ENCODE peak calls at places on chromosome 15, in four cellular contexts. One of them, this sample, is unnamed.

GRCh38 chr15:80455668-80456442 is 51.7 kb downstream of the ARNT2 start:
- DNase-seq in GM23338: peak; percentile 82
- DNase-seq in A549: peak; percentile 83
- DNase-seq in SJSA1: peak; percentile 71
- DNase-seq in this sample: peak; percentile 66

GRCh38 chr15:88036154-88036839 is 220.2 kb downstream of the NTRK3 start:
- DNase-seq in SJSA1: no peak
- DNase-seq in GM23338: peak; percentile 59
- DNase-seq in A549: no peak
- DNase-seq in this sample: no peak

GRCh38 chr15:26888761-26889160 is 21.9 kb downstream of the GABRA5 start:
- DNase-seq in A549: peak; percentile 1
- DNase-seq in GM23338: no peak
- DNase-seq in SJSA1: no peak
- DNase-seq in this sample: no peak

GRCh38 chr15:31398677-31399260 is 72.1 kb downstream of the KLF13 start:
- DNase-seq in A549: no peak
- DNase-seq in GM23338: no peak
- DNase-seq in SJSA1: peak; percentile 70
- DNase-seq in this sample: no peak

GRCh38 chr15:61057830-61058529 is 171.1 kb downstream of the RORA start:
- DNase-seq in GM23338: no peak
- DNase-seq in SJSA1: no peak
- DNase-seq in A549: no peak
- DNase-seq in this sample: no peak

GRCh38 chr15:78390823-78391222 is 47.2 kb upstream of the IREB2 start:
- DNase-seq in SJSA1: no peak
- DNase-seq in A549: no peak
- DNase-seq in GM23338: no peak
- DNase-seq in this sample: no peak

GRCh38 chr15:70513818-70514217 is 249.5 kb downstream of the UACA start:
- DNase-seq in A549: no peak
- DNase-seq in GM23338: no peak
- DNase-seq in SJSA1: no peak
- DNase-seq in this sample: no peak

GRCh38 chr15:27458370-27459084 is 487.5 kb downstream of the GABRG3 start:
- DNase-seq in SJSA1: no peak
- DNase-seq in A549: no peak
- DNase-seq in GM23338: no peak
- DNase-seq in this sample: no peak

GRCh38 chr15:60871731-60872130 is 357.4 kb downstream of the RORA start:
- DNase-seq in GM23338: no peak
- DNase-seq in A549: no peak
- DNase-seq in SJSA1: no peak
- DNase-seq in this sample: no peak

GRCh38 chr15:35784745-35785144 is 238.8 kb upstream of the DPH6 start:
- DNase-seq in GM23338: peak; percentile 40
- DNase-seq in SJSA1: no peak
- DNase-seq in A549: no peak
- DNase-seq in this sample: peak; percentile 45

GRCh38 chr15:99718421-99718820 is 14.8 kb downstream of the LYSMD4 start:
- DNase-seq in SJSA1: no peak
- DNase-seq in GM23338: no peak
- DNase-seq in A549: no peak
- DNase-seq in this sample: no peak

GRCh38 chr15:42984534-42985034 is 64.0 kb upstream of the TTBK2 start:
- DNase-seq in GM23338: no peak
- DNase-seq in SJSA1: no peak
- DNase-seq in A549: no peak
- DNase-seq in this sample: no peak

GRCh38 chr15:95875141-95875643 is 455.3 kb upstream of the NR2F2 start:
- DNase-seq in GM23338: no peak
- DNase-seq in SJSA1: no peak
- DNase-seq in A549: no peak
- DNase-seq in this sample: peak; percentile 91

GRCh38 chr15:33194237-33194636 is 277 bp downstream of the FMN1 start:
- DNase-seq in SJSA1: no peak
- DNase-seq in GM23338: peak; percentile 35
- DNase-seq in A549: no peak
- DNase-seq in this sample: no peak

GRCh38 chr15:80418892-80419537 is 14.8 kb downstream of the ARNT2 start:
- DNase-seq in GM23338: peak; percentile 88
- DNase-seq in SJSA1: no peak
- DNase-seq in A549: peak; percentile 56
- DNase-seq in this sample: peak; percentile 51

GRCh38 chr15:76221085-76221767 is 90.0 kb downstream of the ETFA start:
- DNase-seq in GM23338: no peak
- DNase-seq in SJSA1: no peak
- DNase-seq in A549: no peak
- DNase-seq in this sample: no peak

GRCh38 chr15:63233667-63234419 is 43.6 kb upstream of the APH1B start:
- DNase-seq in SJSA1: no peak
- DNase-seq in A549: no peak
- DNase-seq in GM23338: no peak
- DNase-seq in this sample: no peak

GRCh38 chr15:79311901-79312553 is 1.1 kb downstream of the TMED3 start:
- DNase-seq in A549: no peak
- DNase-seq in SJSA1: no peak
- DNase-seq in GM23338: no peak
- DNase-seq in this sample: no peak

GRCh38 chr15:71440479-71441071 is 325.3 kb downstream of the THSD4 start:
- DNase-seq in A549: peak; percentile 67
- DNase-seq in SJSA1: no peak
- DNase-seq in GM23338: peak; percentile 59
- DNase-seq in this sample: peak; percentile 71

GRCh38 chr15:50145451-50145872 is 26.4 kb upstream of the ATP8B4 start:
- DNase-seq in A549: peak; percentile 65
- DNase-seq in SJSA1: peak; percentile 69
- DNase-seq in GM23338: peak; percentile 85
- DNase-seq in this sample: peak; percentile 86

GRCh38 chr15:43153269-43153668 is 19.9 kb downstream of the TMEM62 start:
- DNase-seq in SJSA1: no peak
- DNase-seq in A549: no peak
- DNase-seq in GM23338: no peak
- DNase-seq in this sample: no peak

DNA sequence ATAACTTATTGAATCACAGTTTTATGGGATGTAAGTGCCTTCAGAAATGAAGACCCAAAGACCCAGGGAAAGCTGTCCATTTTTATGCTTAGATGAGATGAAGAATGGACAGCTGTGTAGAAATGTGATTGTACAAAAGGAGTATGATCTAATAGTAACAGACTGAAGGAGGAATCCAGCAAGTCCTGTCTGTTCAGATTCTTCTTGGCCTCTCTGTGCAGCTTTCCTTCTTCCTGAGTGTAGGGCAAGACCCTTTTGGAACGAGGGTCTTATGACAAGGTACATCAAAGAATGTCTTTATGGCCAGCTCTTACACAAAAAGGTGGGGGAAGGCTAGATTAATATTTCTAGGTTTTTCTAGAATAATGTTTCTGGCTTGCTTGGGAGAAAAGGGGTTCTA is 1.4 kb upstream of the KIF23 start:
- DNase-seq in A549: no peak
- DNase-seq in SJSA1: no peak
- DNase-seq in GM23338: no peak
- DNase-seq in this sample: no peak
- H3K4me3 ChIP-seq in A549: no peak overlapping the region
- H3K4me3 ChIP-seq in SJSA1: no peak overlapping the region
- H3K4me3 ChIP-seq in GM23338: no peak overlapping the region
- H3K4me3 ChIP-seq in this sample: no peak overlapping the region

GRCh38 chr15:64747578-64747977 is 27.8 kb downstream of the RBPMS2 start:
- DNase-seq in GM23338: no peak
- DNase-seq in A549: no peak
- DNase-seq in SJSA1: no peak
- DNase-seq in this sample: no peak

GRCh38 chr15:64746356-64746755 is 29.0 kb downstream of the RBPMS2 start:
- DNase-seq in A549: no peak
- DNase-seq in SJSA1: no peak
- DNase-seq in GM23338: no peak
- DNase-seq in this sample: no peak

GRCh38 chr15:64748251-64748650 is 27.1 kb downstream of the RBPMS2 start:
- DNase-seq in GM23338: no peak
- DNase-seq in SJSA1: no peak
- DNase-seq in A549: no peak
- DNase-seq in this sample: no peak

GRCh38 chr15:64749167-64749566 is 26.2 kb downstream of the RBPMS2 start:
- DNase-seq in A549: no peak
- DNase-seq in GM23338: no peak
- DNase-seq in SJSA1: no peak
- DNase-seq in this sample: no peak

GRCh38 chr15:64746921-64747320 is 28.5 kb downstream of the RBPMS2 start:
- DNase-seq in GM23338: no peak
- DNase-seq in SJSA1: no peak
- DNase-seq in A549: no peak
- DNase-seq in this sample: no peak
- H3K4me1 ChIP-seq in GM23338: peaks cover 16% of the 10 kb centered on the region
- H3K4me1 ChIP-seq in SJSA1: no peaks in the 10 kb centered on the region
- H3K4me1 ChIP-seq in A549: no peaks in the 10 kb centered on the region
- H3K4me1 ChIP-seq in this sample: no peaks in the 10 kb centered on the region

DNA sequence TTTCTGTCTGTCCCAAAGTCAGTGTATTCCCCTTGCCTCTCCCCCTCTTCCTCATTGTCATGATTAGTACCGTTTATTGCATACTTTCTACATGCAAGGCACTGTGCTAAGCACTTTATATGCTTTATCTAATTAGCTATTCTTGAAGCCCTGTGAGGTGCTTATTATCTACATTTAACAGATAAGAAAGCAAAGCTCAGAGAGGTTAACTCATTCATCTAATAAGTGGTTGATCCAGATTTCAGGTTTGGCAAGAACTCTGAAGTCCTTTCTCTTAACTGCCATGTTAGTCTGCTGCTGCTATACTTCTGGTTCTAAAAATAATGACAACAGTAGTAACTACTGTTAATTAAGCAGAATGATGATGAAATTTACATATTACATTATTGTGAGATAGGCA is 13.5 kb downstream of the IQGAP1 start:
- DNase-seq in A549: no peak
- DNase-seq in GM23338: no peak
- DNase-seq in SJSA1: no peak
- DNase-seq in this sample: no peak
- H3K4me3 ChIP-seq in A549: no peak overlapping the region
- H3K4me3 ChIP-seq in GM23338: no peak overlapping the region
- H3K4me3 ChIP-seq in SJSA1: no peak overlapping the region
- H3K4me3 ChIP-seq in this sample: no peak overlapping the region

GRCh38 chr15:98671060-98672008 is 23.0 kb downstream of the IGF1R start:
- DNase-seq in A549: no peak
- DNase-seq in SJSA1: no peak
- DNase-seq in GM23338: peak; percentile 95
- DNase-seq in this sample: no peak
- H3K4me1 ChIP-seq in A549: peaks cover 85% of the 10 kb centered on the region
- H3K4me1 ChIP-seq in SJSA1: peaks cover 49% of the 10 kb centered on the region
- H3K4me1 ChIP-seq in GM23338: peaks cover 75% of the 10 kb centered on the region
- H3K4me1 ChIP-seq in this sample: peaks cover 15% of the 10 kb centered on the region

GRCh38 chr15:40306908-40307307 is 827 bp downstream of the PLCB2 start:
- DNase-seq in SJSA1: no peak
- DNase-seq in GM23338: no peak
- DNase-seq in A549: no peak
- DNase-seq in this sample: no peak

GRCh38 chr15:40309344-40309862 is 1.7 kb upstream of the PLCB2 start:
- DNase-seq in GM23338: peak; percentile 31
- DNase-seq in A549: no peak
- DNase-seq in SJSA1: no peak
- DNase-seq in this sample: no peak

GRCh38 chr15:40306371-40306770 is 1.4 kb downstream of the PLCB2 start:
- DNase-seq in GM23338: no peak
- DNase-seq in A549: no peak
- DNase-seq in SJSA1: no peak
- DNase-seq in this sample: no peak

GRCh38 chr15:40308844-40309189 is 1.1 kb upstream of the PLCB2 start:
- DNase-seq in A549: no peak
- DNase-seq in SJSA1: peak; percentile 69
- DNase-seq in GM23338: peak; percentile 39
- DNase-seq in this sample: no peak

GRCh38 chr15:40307421-40308165 is at the start of gene PLCB2:
- DNase-seq in SJSA1: peak; percentile 97
- DNase-seq in A549: peak; percentile 23
- DNase-seq in GM23338: peak; percentile 68
- DNase-seq in this sample: no peak
- H3K4me3 ChIP-seq in SJSA1: peak within 1 kb of the TSS; percentile 35
- H3K4me3 ChIP-seq in A549: no peak within 1 kb of the TSS
- H3K4me3 ChIP-seq in GM23338: peak within 1 kb of the TSS; percentile 40
- H3K4me3 ChIP-seq in this sample: no peak within 1 kb of the TSS

DNA sequence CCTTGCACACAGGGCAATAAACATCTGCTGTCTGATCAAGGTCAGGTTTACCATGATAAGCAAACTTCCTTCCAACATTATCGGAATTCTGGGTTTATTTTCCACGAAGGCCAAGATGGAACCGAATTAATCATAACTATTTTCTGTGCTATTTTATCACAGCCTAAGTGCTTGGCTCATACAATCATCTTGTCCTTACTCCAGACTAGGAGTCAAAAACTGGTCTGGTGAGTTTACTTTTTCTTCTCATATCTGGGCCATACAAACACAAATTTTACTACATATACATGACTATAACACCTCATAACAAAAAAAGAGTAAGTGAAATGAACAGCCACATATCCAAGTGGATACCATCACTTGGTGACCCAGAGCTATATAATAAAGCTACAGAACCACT is 2.3 kb downstream of the FBN1 start:
- DNase-seq in A549: no peak
- DNase-seq in GM23338: no peak
- DNase-seq in SJSA1: no peak
- DNase-seq in this sample: no peak
- H3K4me1 ChIP-seq in A549: peaks cover 5% of the 10 kb centered on the region
- H3K4me1 ChIP-seq in GM23338: peaks cover 28% of the 10 kb centered on the region
- H3K4me1 ChIP-seq in SJSA1: peaks cover 59% of the 10 kb centered on the region
- H3K4me1 ChIP-seq in this sample: peaks cover 13% of the 10 kb centered on the region